ENCODE peak calls at places on chromosomes 11 and 22, in six cellular contexts. Q, C, S, N, G and Z are unnamed samples.

GRCh38 chr11:102653744-102654291 is 28.7 kb upstream of the MMP20 start:
- DNase-seq in Q (no peak), C (no peak), S (no peak), N (no peak), G (peak; percentile 16), Z (no peak)

GRCh38 chr11:132312616-132313210 is 942.3 kb downstream of the NTM start:
- DNase-seq in Q (no peak), C (peak; percentile 22), S (peak; percentile 38), N (peak; percentile 22), G (peak; percentile 0), Z (peak; percentile 52)

GRCh38 chr11:93350835-93351234 is 20.3 kb downstream of the DEUP1 start:
- DNase-seq in Q (no peak), C (no peak), S (no peak), N (no peak), G (no peak), Z (no peak)

GRCh38 chr11:105899776-105900175 is 122.3 kb downstream of the MSANTD4 start:
- DNase-seq in Q (no peak), C (no peak), S (no peak), N (no peak), G (no peak), Z (no peak)

GRCh38 chr11:75468534-75469340 is 35.7 kb upstream of the KLHL35 start:
- DNase-seq in Q (no peak), C (no peak), S (peak; percentile 80), N (peak; percentile 33), G (no peak), Z (no peak)

GRCh38 chr11:117830072-117830471 is 5.5 kb upstream of the FXYD2 start:
- DNase-seq in Q (no peak), C (peak; percentile 12), S (no peak), N (no peak), G (no peak), Z (no peak)

GRCh38 chr22:20094158-20094807 is 14.2 kb downstream of the DGCR8 start:
- DNase-seq in Q (no peak), C (no peak), S (no peak), N (no peak), G (no peak), Z (no peak)

GRCh38 chr11:746289-747175 is 732 bp upstream of the TALDO1 start:
- DNase-seq in Q (no peak), C (peak; percentile 57), S (no peak), N (no peak), G (peak; percentile 41), Z (no peak)

GRCh38 chr22:43376765-43377485 is 33.8 kb upstream of the SCUBE1 start:
- DNase-seq in Q (peak; percentile 24), C (no peak), S (no peak), N (no peak), G (no peak), Z (peak; percentile 51)

GRCh38 chr22:44437493-44438015 is 60.5 kb downstream of the RTL6 start:
- DNase-seq in Q (no peak), C (no peak), S (no peak), N (no peak), G (peak; percentile 31), Z (no peak)

GRCh38 chr22:29265929-29266328 is 1.9 kb downstream of the RHBDD3 start:
- DNase-seq in Q (no peak), C (no peak), S (no peak), N (no peak), G (no peak), Z (no peak)

GRCh38 chr11:83159901-83160865 is 3.3 kb downstream of the PCF11 start:
- DNase-seq in Q (no peak), C (no peak), S (peak; percentile 3), N (no peak), G (peak; percentile 36), Z (no peak)

GRCh38 chr22:17486313-17486712 is 77.0 kb upstream of the SLC25A18 start:
- DNase-seq in Q (no peak), C (peak; percentile 31), S (no peak), N (no peak), G (no peak), Z (no peak)

GRCh38 chr11:77471520-77472234 is 2.2 kb downstream of the PAK1 start:
- DNase-seq in Q (no peak), C (peak; percentile 62), S (no peak), N (peak; percentile 7), G (no peak), Z (no peak)

GRCh38 chr11:71098776-71099175 is 153.6 kb downstream of the SHANK2 start:
- DNase-seq in Q (no peak), C (no peak), S (no peak), N (no peak), G (no peak), Z (no peak)

GRCh38 chr11:2142300-2142759 is 3.1 kb upstream of the IGF2 start:
- DNase-seq in Q (no peak), C (no peak), S (no peak), N (no peak), G (peak; percentile 56), Z (no peak)

GRCh38 chr11:118748056-118748455 is 42.9 kb downstream of the DDX6 start:
- DNase-seq in Q (no peak), C (no peak), S (no peak), N (no peak), G (no peak), Z (no peak)

GRCh38 chr22:20061481-20061861 is 18.6 kb upstream of the DGCR8 start:
- DNase-seq in Q (no peak), C (no peak), S (no peak), N (no peak), G (peak; percentile 94), Z (no peak)

GRCh38 chr22:43227231-43227630 is 40.3 kb upstream of the TTLL12 start:
- DNase-seq in Q (no peak), C (no peak), S (no peak), N (peak; percentile 33), G (no peak), Z (no peak)

GRCh38 chr22:45994516-45995404 is 17.8 kb upstream of the WNT7B start:
- DNase-seq in Q (peak; percentile 73), C (peak; percentile 95), S (no peak), N (peak; percentile 97), G (peak; percentile 78), Z (peak; percentile 83)

GRCh38 chr11:123357990-123358827 is 71.9 kb upstream of the GRAMD1B start:
- DNase-seq in Q (no peak), C (peak; percentile 58), S (no peak), N (peak; percentile 63), G (no peak), Z (peak; percentile 68)
- TF ChIP-seq CTCF in Q (no peak), C (no peak), S (no peak), N (no peak), G (no peak), Z (peak; percentile 38)

GRCh38 chr11:72391638-72392423 is 42.5 kb downstream of the CLPB start:
- DNase-seq in Q (no peak), C (no peak), S (no peak), N (peak; percentile 40), G (no peak), Z (peak; percentile 64)

GRCh38 chr11:72397333-72397732 is 37.0 kb downstream of the CLPB start:
- DNase-seq in Q (no peak), C (no peak), S (no peak), N (no peak), G (no peak), Z (no peak)

GRCh38 chr11:72393303-72393702 is 41.0 kb downstream of the CLPB start:
- DNase-seq in Q (no peak), C (no peak), S (no peak), N (no peak), G (no peak), Z (no peak)

GRCh38 chr11:72395993-72396392 is 38.3 kb downstream of the CLPB start:
- DNase-seq in Q (no peak), C (peak; percentile 52), S (no peak), N (no peak), G (no peak), Z (no peak)

GRCh38 chr11:72394456-72394855 is 39.9 kb downstream of the CLPB start:
- DNase-seq in Q (no peak), C (no peak), S (no peak), N (no peak), G (no peak), Z (no peak)
- TF ChIP-seq CTCF in Q (no peak), C (no peak), S (no peak), N (no peak), G (no peak), Z (no peak)

GRCh38 chr11:80239217-80239616 is 798.4 kb upstream of the TENM4 start:
- DNase-seq in Q (no peak), C (no peak), S (no peak), N (no peak), G (peak; percentile 60), Z (no peak)

GRCh38 chr11:80241766-80242165 is 800.9 kb upstream of the TENM4 start:
- DNase-seq in Q (no peak), C (no peak), S (no peak), N (no peak), G (peak; percentile 34), Z (no peak)

GRCh38 chr11:80240245-80240644 is 799.4 kb upstream of the TENM4 start:
- DNase-seq in Q (no peak), C (no peak), S (no peak), N (no peak), G (no peak), Z (no peak)
- TF ChIP-seq CTCF in Q (no peak), C (no peak), S (no peak), N (no peak), G (no peak), Z (no peak)

GRCh38 chr11:129372609-129373488 is 2.8 kb upstream of the BARX2 start:
- DNase-seq in Q (no peak), C (peak; percentile 33), S (no peak), N (peak; percentile 52), G (no peak), Z (no peak)

GRCh38 chr11:129373489-129373953 is 2.1 kb upstream of the BARX2 start:
- DNase-seq in Q (no peak), C (no peak), S (no peak), N (no peak), G (no peak), Z (no peak)

GRCh38 chr11:129375731-129376657 is at the start of gene BARX2:
- DNase-seq in Q (no peak), C (peak; percentile 73), S (peak; percentile 36), N (peak; percentile 69), G (peak; percentile 72), Z (peak; percentile 42)

GRCh38 chr11:129374993-129375721 is 491 bp upstream of the BARX2 start:
- DNase-seq in Q (no peak), C (peak; percentile 37), S (no peak), N (peak; percentile 54), G (peak; percentile 26), Z (no peak)

DNA sequence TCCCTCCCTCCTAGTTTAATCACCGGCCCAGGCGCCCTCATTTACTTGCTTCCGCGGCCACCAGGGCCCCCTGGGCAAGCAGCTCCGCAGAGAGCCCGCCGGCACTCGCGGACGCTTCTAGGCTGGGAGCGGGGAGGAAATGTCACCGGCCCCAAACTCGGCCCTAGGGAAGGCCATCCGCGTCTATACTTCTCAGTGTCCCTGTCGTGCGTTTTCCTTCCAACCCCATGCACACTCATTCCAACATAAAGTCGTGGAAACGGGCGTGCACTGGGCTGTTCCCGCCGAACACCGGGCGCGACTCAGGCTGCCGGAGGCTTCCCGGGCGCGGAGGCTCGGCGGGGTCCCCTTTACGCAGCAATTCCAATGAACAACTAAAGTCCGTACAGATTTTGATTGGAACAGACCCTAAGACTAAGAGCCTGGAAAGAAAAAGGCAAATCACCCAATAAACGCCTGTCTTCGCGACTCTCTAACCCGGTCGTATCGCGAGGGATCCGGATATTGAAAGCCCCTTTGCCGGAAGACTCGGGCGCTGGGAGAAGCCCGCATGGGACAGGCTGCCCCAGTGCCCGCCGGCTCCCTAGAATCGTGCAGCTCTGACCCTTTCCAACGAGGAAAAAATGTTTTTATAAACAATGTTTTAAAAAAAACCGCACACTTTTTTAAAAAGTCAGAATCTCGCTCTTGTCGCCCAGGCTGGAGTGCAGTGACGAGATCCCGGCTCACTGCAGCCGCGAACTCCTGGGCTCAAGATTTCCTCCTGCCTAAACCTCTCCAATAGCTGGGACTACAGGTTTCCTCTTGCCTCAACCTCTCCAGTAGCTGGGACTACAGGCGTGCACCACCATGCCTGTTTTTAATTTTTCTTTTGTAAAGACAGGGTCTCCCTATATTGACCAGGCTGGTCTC is 1.3 kb upstream of the BARX2 start:
- DNase-seq in Q (no peak), C (no peak), S (no peak), N (peak; percentile 42), G (no peak), Z (no peak)
- TF ChIP-seq CTCF in Q (no peak), C (no peak), S (no peak), N (no peak), G (no peak), Z (no peak)